ENCODE peak calls at places on chromosome 11, in four cellular contexts. One of them, this sample, is unnamed.

GRCh38 chr11:69948256-69949141 is 129.3 kb upstream of the FGF3 start:
- DNase-seq in mammary epithelial cell: peak; percentile 87
- DNase-seq in HFFc6: no peak
- DNase-seq in KBM-7: no peak
- DNase-seq in this sample: peak; percentile 46

GRCh38 chr11:113626736-113627135 is 79.4 kb downstream of the TMPRSS5 start:
- DNase-seq in mammary epithelial cell: no peak
- DNase-seq in HFFc6: no peak
- DNase-seq in KBM-7: no peak
- DNase-seq in this sample: no peak

GRCh38 chr11:47254381-47254780 is 3.4 kb upstream of the NR1H3 start:
- DNase-seq in mammary epithelial cell: no peak
- DNase-seq in HFFc6: no peak
- DNase-seq in KBM-7: no peak
- DNase-seq in this sample: no peak

GRCh38 chr11:88301478-88302140 is 35.9 kb downstream of the CTSC start:
- DNase-seq in mammary epithelial cell: no peak
- DNase-seq in HFFc6: peak; percentile 39
- DNase-seq in KBM-7: no peak
- DNase-seq in this sample: no peak

GRCh38 chr11:78231962-78232459 is 43.3 kb downstream of the USP35 start:
- DNase-seq in mammary epithelial cell: peak; percentile 20
- DNase-seq in HFFc6: peak; percentile 76
- DNase-seq in KBM-7: no peak
- DNase-seq in this sample: peak; percentile 14

GRCh38 chr11:95596011-95596489 is 193.5 kb downstream of the FAM76B start:
- DNase-seq in mammary epithelial cell: peak; percentile 62
- DNase-seq in HFFc6: no peak
- DNase-seq in KBM-7: no peak
- DNase-seq in this sample: no peak

GRCh38 chr11:7672276-7672959 is 882 bp downstream of the CYB5R2 start:
- DNase-seq in mammary epithelial cell: no peak
- DNase-seq in HFFc6: no peak
- DNase-seq in KBM-7: no peak
- DNase-seq in this sample: no peak

GRCh38 chr11:107606122-107606521 is 15.2 kb downstream of the ELMOD1 start:
- DNase-seq in mammary epithelial cell: no peak
- DNase-seq in HFFc6: no peak
- DNase-seq in KBM-7: no peak
- DNase-seq in this sample: no peak

GRCh38 chr11:129766858-129767604 is 48.6 kb upstream of the TMEM45B start:
- DNase-seq in mammary epithelial cell: peak; percentile 17
- DNase-seq in HFFc6: peak; percentile 37
- DNase-seq in KBM-7: peak; percentile 63
- DNase-seq in this sample: peak; percentile 60